ENCODE peak calls at places on chromosomes 7 and 10, in seven cellular contexts. One of them, this sample, is unnamed.

GRCh38 chr10:86139066-86139657 is 227.4 kb downstream of the GRID1 start:
- DNase-seq in spleen: no peak
- DNase-seq in uterus: no peak
- DNase-seq in WTC11: peak
- DNase-seq in cardiac muscle cell: peak
- DNase-seq in dorsolateral prefrontal cortex: peak
- DNase-seq in neural crest cell: peak
- DNase-seq in this sample: peak

GRCh38 chr7:2628137-2628482 is 3.7 kb upstream of the TTYH3 start:
- DNase-seq in spleen: no peak
- DNase-seq in uterus: no peak
- DNase-seq in WTC11: no peak
- DNase-seq in cardiac muscle cell: no peak
- DNase-seq in dorsolateral prefrontal cortex: no peak
- DNase-seq in neural crest cell: no peak
- DNase-seq in this sample: no peak

GRCh38 chr10:38127812-38128211 is 33.7 kb downstream of the ZNF37A start:
- DNase-seq in spleen: no peak
- DNase-seq in uterus: no peak
- DNase-seq in WTC11: no peak
- DNase-seq in cardiac muscle cell: no peak
- DNase-seq in dorsolateral prefrontal cortex: no peak
- DNase-seq in neural crest cell: no peak
- DNase-seq in this sample: no peak

GRCh38 chr7:25953859-25954258 is 198.1 kb upstream of the NFE2L3 start:
- DNase-seq in spleen: no peak
- DNase-seq in uterus: no peak
- DNase-seq in WTC11: no peak
- DNase-seq in cardiac muscle cell: no peak
- DNase-seq in dorsolateral prefrontal cortex: no peak
- DNase-seq in neural crest cell: no peak
- DNase-seq in this sample: no peak

GRCh38 chr7:121428857-121429489 is 32.9 kb upstream of the FAM3C start:
- DNase-seq in spleen: no peak
- DNase-seq in uterus: no peak
- DNase-seq in WTC11: no peak
- DNase-seq in cardiac muscle cell: peak
- DNase-seq in dorsolateral prefrontal cortex: no peak
- DNase-seq in neural crest cell: no peak
- DNase-seq in this sample: no peak

GRCh38 chr10:78286186-78286585 is 252.5 kb downstream of the RPS24 start:
- DNase-seq in spleen: peak
- DNase-seq in uterus: no peak
- DNase-seq in WTC11: peak
- DNase-seq in cardiac muscle cell: no peak
- DNase-seq in dorsolateral prefrontal cortex: no peak
- DNase-seq in neural crest cell: no peak
- DNase-seq in this sample: peak

GRCh38 chr10:62050941-62051433 is 149.5 kb downstream of the ARID5B start:
- DNase-seq in spleen: no peak
- DNase-seq in uterus: peak
- DNase-seq in WTC11: no peak
- DNase-seq in cardiac muscle cell: peak
- DNase-seq in dorsolateral prefrontal cortex: no peak
- DNase-seq in neural crest cell: no peak
- DNase-seq in this sample: no peak

GRCh38 chr7:2967238-2967637 is 76.4 kb downstream of the CARD11 start:
- DNase-seq in spleen: no peak
- DNase-seq in uterus: no peak
- DNase-seq in WTC11: no peak
- DNase-seq in cardiac muscle cell: no peak
- DNase-seq in dorsolateral prefrontal cortex: no peak
- DNase-seq in neural crest cell: no peak
- DNase-seq in this sample: peak

GRCh38 chr10:27890971-27891370 is 107.9 kb downstream of the ODAD2 start:
- DNase-seq in spleen: no peak
- DNase-seq in uterus: no peak
- DNase-seq in WTC11: no peak
- DNase-seq in cardiac muscle cell: no peak
- DNase-seq in dorsolateral prefrontal cortex: no peak
- DNase-seq in neural crest cell: no peak
- DNase-seq in this sample: no peak

GRCh38 chr10:61781969-61782403 is 119.3 kb downstream of the CABCOCO1 start:
- DNase-seq in spleen: no peak
- DNase-seq in uterus: no peak
- DNase-seq in WTC11: no peak
- DNase-seq in cardiac muscle cell: no peak
- DNase-seq in dorsolateral prefrontal cortex: no peak
- DNase-seq in neural crest cell: no peak
- DNase-seq in this sample: no peak

DNA sequence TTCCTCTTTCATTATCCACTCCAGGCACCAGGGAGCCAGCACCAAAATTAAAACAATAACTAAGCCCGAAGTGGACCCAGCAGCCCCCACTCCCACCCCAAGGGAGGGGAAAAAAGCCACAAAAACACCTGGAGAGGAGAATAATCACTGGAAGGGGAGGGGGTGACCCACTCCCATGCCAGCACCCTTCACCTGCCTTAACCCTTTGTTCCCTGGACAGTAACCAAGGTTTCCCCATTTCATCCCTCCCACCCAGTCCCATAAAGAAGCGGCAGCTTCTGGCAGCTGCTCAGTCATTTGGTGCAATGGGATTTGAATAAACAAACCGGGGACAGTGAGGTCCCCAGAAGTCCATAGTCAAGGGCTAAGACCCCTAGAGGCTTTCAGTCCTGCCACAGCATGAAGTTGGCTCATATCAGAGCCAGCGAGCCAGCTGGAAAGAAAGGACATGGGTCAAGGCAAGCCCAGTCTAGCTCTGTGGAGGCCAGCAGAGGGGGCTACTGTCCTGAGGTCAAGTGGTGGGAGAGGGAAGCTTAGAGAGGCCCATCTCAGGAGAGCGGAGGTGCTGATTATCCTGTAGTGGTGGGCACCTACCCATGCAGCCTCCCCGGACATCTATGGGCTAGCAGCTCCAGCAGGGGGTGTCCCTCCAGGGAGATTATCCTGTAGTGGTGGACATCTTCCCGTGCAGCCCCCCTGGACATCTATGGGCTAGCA is 58.8 kb upstream of the LBX1 start:
- DNase-seq in spleen: no peak
- DNase-seq in uterus: no peak
- DNase-seq in WTC11: peak
- DNase-seq in cardiac muscle cell: peak
- DNase-seq in dorsolateral prefrontal cortex: peak
- DNase-seq in neural crest cell: peak
- DNase-seq in this sample: no peak
- TF ChIP-seq CTCF in spleen: no peak
- TF ChIP-seq CTCF in uterus: no peak
- TF ChIP-seq CTCF in WTC11: no peak
- TF ChIP-seq CTCF in cardiac muscle cell: peak
- TF ChIP-seq CTCF in dorsolateral prefrontal cortex: no peak
- TF ChIP-seq CTCF in neural crest cell: no peak
- TF ChIP-seq CTCF in this sample: peak

GRCh38 chr7:111290419-111290818 is 199.5 kb downstream of the LRRN3 start:
- DNase-seq in spleen: no peak
- DNase-seq in uterus: no peak
- DNase-seq in WTC11: no peak
- DNase-seq in cardiac muscle cell: no peak
- DNase-seq in dorsolateral prefrontal cortex: no peak
- DNase-seq in neural crest cell: no peak
- DNase-seq in this sample: no peak
- TF ChIP-seq CTCF in spleen: no peak
- TF ChIP-seq CTCF in uterus: no peak
- TF ChIP-seq CTCF in WTC11: no peak
- TF ChIP-seq CTCF in cardiac muscle cell: no peak
- TF ChIP-seq CTCF in dorsolateral prefrontal cortex: no peak
- TF ChIP-seq CTCF in neural crest cell: no peak
- TF ChIP-seq CTCF in this sample: no peak

GRCh38 chr7:40706829-40707228 is 572.0 kb downstream of the SUGCT start:
- DNase-seq in spleen: no peak
- DNase-seq in uterus: no peak
- DNase-seq in WTC11: no peak
- DNase-seq in cardiac muscle cell: no peak
- DNase-seq in dorsolateral prefrontal cortex: no peak
- DNase-seq in neural crest cell: no peak
- DNase-seq in this sample: no peak

GRCh38 chr7:40701836-40702551 is 567.2 kb downstream of the SUGCT start:
- DNase-seq in spleen: no peak
- DNase-seq in uterus: no peak
- DNase-seq in WTC11: no peak
- DNase-seq in cardiac muscle cell: no peak
- DNase-seq in dorsolateral prefrontal cortex: no peak
- DNase-seq in neural crest cell: no peak
- DNase-seq in this sample: no peak

GRCh38 chr7:40700653-40701475 is 566.1 kb downstream of the SUGCT start:
- DNase-seq in spleen: no peak
- DNase-seq in uterus: no peak
- DNase-seq in WTC11: no peak
- DNase-seq in cardiac muscle cell: peak
- DNase-seq in dorsolateral prefrontal cortex: no peak
- DNase-seq in neural crest cell: no peak
- DNase-seq in this sample: no peak

GRCh38 chr7:40709077-40709964 is 574.5 kb downstream of the SUGCT start:
- DNase-seq in spleen: no peak
- DNase-seq in uterus: no peak
- DNase-seq in WTC11: no peak
- DNase-seq in cardiac muscle cell: peak
- DNase-seq in dorsolateral prefrontal cortex: no peak
- DNase-seq in neural crest cell: no peak
- DNase-seq in this sample: no peak

DNA sequence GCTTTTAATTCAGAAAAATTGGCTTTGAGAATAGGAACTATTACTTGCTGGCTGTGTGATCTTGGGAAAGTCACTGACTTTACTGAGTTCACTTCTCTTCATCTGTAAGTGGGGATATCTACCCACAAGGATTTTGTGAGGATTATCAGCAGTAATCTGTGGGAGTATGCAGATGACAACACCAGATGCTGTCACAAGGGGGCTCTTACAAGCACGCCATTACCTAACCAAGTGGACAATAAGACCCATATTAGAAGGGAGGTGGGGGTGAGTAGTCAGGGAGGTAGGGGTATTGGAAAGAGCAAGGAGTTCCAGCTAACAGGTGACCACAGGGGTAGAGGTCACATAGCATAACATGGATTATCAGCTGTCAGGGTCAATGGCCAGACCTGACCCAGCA is 569.4 kb downstream of the SUGCT start:
- DNase-seq in spleen: no peak
- DNase-seq in uterus: no peak
- DNase-seq in WTC11: no peak
- DNase-seq in cardiac muscle cell: no peak
- DNase-seq in dorsolateral prefrontal cortex: no peak
- DNase-seq in neural crest cell: no peak
- DNase-seq in this sample: no peak
- TF ChIP-seq CTCF in spleen: no peak
- TF ChIP-seq CTCF in uterus: no peak
- TF ChIP-seq CTCF in WTC11: no peak
- TF ChIP-seq CTCF in cardiac muscle cell: no peak
- TF ChIP-seq CTCF in dorsolateral prefrontal cortex: no peak
- TF ChIP-seq CTCF in neural crest cell: no peak
- TF ChIP-seq CTCF in this sample: peak

DNA sequence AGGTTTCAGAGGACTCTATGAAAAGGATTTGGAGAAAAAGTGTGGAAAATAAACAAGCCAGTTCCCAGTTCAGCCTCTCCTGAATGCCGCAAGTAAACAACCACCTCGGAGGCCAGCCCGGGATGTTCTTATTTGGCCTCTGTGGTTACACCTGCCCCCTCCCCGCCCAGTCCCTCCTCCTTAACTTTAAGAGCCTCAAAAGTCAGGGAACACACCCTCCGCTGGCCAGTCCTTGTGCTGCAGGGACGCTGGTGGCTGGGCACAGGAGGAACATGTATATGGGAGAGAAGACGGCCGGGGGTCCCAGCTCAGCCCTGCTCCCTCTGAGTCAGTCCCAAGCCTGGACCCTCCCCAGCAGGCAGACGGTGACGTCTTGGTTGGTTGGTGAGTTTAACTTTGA is 6.1 kb downstream of the CHST3 start:
- DNase-seq in spleen: peak
- DNase-seq in uterus: no peak
- DNase-seq in WTC11: peak
- DNase-seq in cardiac muscle cell: no peak
- DNase-seq in dorsolateral prefrontal cortex: no peak
- DNase-seq in neural crest cell: no peak
- DNase-seq in this sample: no peak
- TF ChIP-seq CTCF in spleen: no peak
- TF ChIP-seq CTCF in uterus: no peak
- TF ChIP-seq CTCF in WTC11: no peak
- TF ChIP-seq CTCF in cardiac muscle cell: peak
- TF ChIP-seq CTCF in dorsolateral prefrontal cortex: no peak
- TF ChIP-seq CTCF in neural crest cell: peak
- TF ChIP-seq CTCF in this sample: peak

GRCh38 chr10:84076540-84077195 is 62.6 kb upstream of the GHITM start:
- DNase-seq in spleen: no peak
- DNase-seq in uterus: peak
- DNase-seq in WTC11: peak
- DNase-seq in cardiac muscle cell: peak
- DNase-seq in dorsolateral prefrontal cortex: no peak
- DNase-seq in neural crest cell: no peak
- DNase-seq in this sample: no peak
- TF ChIP-seq CTCF in spleen: no peak
- TF ChIP-seq CTCF in uterus: no peak
- TF ChIP-seq CTCF in WTC11: peak
- TF ChIP-seq CTCF in cardiac muscle cell: peak
- TF ChIP-seq CTCF in dorsolateral prefrontal cortex: no peak
- TF ChIP-seq CTCF in neural crest cell: peak
- TF ChIP-seq CTCF in this sample: peak